ENCODE peak calls at places on chromosomes 6 and 20, in nine cellular contexts. U, E, R, S, D, M, H, Y and O are unnamed samples.

GRCh38 chr20:37007898-37008649 is 56.6 kb upstream of the SAMHD1 start:
- DNase-seq in E (no peak), R (peak), H (peak), S (no peak), U (no peak), Y (peak), M (no peak), D (no peak), O (peak)

GRCh38 chr6:167838207-167838748 is 11.6 kb downstream of the AFDN start:
- DNase-seq in M (no peak), D (no peak), U (no peak), S (no peak), R (no peak), H (no peak), Y (no peak), E (no peak), O (no peak)

GRCh38 chr20:29079769-29080690 is 2177.4 kb upstream of the DEFB115 start:
- DNase-seq in M (no peak), R (no peak), U (no peak), H (peak), Y (no peak), S (peak), E (peak), D (no peak), O (peak)

GRCh38 chr20:21520702-21521595 is 7.1 kb upstream of the NKX2-2 start:
- DNase-seq in D (no peak), R (no peak), S (no peak), Y (peak), H (peak), U (no peak), M (no peak), E (no peak), O (peak)

GRCh38 chr6:32082951-32083350 is 26.2 kb downstream of the TNXB start:
- DNase-seq in U (peak), D (peak), M (peak), S (no peak), Y (peak), H (peak), R (no peak), E (peak), O (peak)

GRCh38 chr6:116100419-116101297 is at the start of gene NT5DC1:
- DNase-seq in S (peak), E (peak), U (peak), R (peak), D (peak), H (peak), M (peak), Y (peak), O (peak)

GRCh38 chr6:6586671-6587526 is 1.6 kb upstream of the LY86 start:
- DNase-seq in E (no peak), R (no peak), M (no peak), Y (no peak), H (no peak), S (peak), U (no peak), D (no peak), O (no peak)

GRCh38 chr6:166471797-166472260 is 89.1 kb upstream of the MPC1 start:
- DNase-seq in Y (no peak), R (no peak), D (no peak), E (no peak), H (no peak), M (no peak), U (no peak), S (no peak), O (no peak)

GRCh38 chr6:151431336-151431735 is 20.6 kb downstream of the RMND1 start:
- DNase-seq in U (no peak), R (no peak), S (no peak), D (no peak), Y (no peak), H (peak), M (no peak), E (no peak), O (no peak)

GRCh38 chr6:7719364-7719763 is 6.5 kb upstream of the BMP6 start:
- DNase-seq in H (no peak), S (no peak), U (no peak), R (no peak), E (no peak), Y (no peak), D (no peak), M (no peak), O (no peak)

GRCh38 chr6:167588181-167588919 is 238.4 kb upstream of the AFDN start:
- DNase-seq in M (no peak), S (no peak), H (peak), R (no peak), D (no peak), E (no peak), U (peak), Y (no peak), O (no peak)

GRCh38 chr6:5706094-5707033 is 300.4 kb downstream of the NRN1 start:
- DNase-seq in E (no peak), R (no peak), Y (no peak), D (no peak), H (no peak), S (no peak), M (no peak), U (no peak), O (no peak)

GRCh38 chr20:56222201-56222600 is 26.3 kb upstream of the MC3R start:
- DNase-seq in E (no peak), S (no peak), Y (peak), H (no peak), M (no peak), U (no peak), R (no peak), D (no peak), O (peak)

GRCh38 chr20:45828589-45828988 is 1.5 kb upstream of the TNNC2 start:
- DNase-seq in S (no peak), H (no peak), U (no peak), E (no peak), M (no peak), R (peak), Y (no peak), D (no peak), O (no peak)

GRCh38 chr6:110518281-110518623 is 41.8 kb upstream of the SLC22A16 start:
- DNase-seq in U (no peak), E (no peak), S (no peak), Y (no peak), R (peak), H (peak), M (no peak), D (no peak), O (peak)

GRCh38 chr6:75135447-75135846 is 70.4 kb downstream of the COL12A1 start:
- DNase-seq in E (no peak), R (no peak), U (no peak), D (no peak), Y (no peak), H (no peak), S (no peak), M (no peak), O (no peak)

GRCh38 chr20:59936409-59936808 is 3.0 kb upstream of the SYCP2 start:
- DNase-seq in E (no peak), M (no peak), H (no peak), U (no peak), S (no peak), R (no peak), D (no peak), Y (no peak), O (no peak)

GRCh38 chr20:36372671-36373070 is 66.5 kb downstream of the DLGAP4 start:
- DNase-seq in H (no peak), R (no peak), S (no peak), M (no peak), E (no peak), U (no peak), Y (no peak), D (no peak), O (no peak)

GRCh38 chr6:148905111-148905870 is 158.5 kb downstream of the UST start:
- DNase-seq in R (no peak), E (no peak), D (no peak), Y (no peak), M (no peak), S (no peak), U (no peak), H (no peak), O (no peak)

GRCh38 chr6:31632279-31632946 is 11.9 kb downstream of the PRRC2A start:
- DNase-seq in Y (no peak), M (no peak), H (no peak), S (no peak), U (no peak), E (no peak), D (no peak), R (no peak), O (no peak)

GRCh38 chr6:80527552-80528052 is 421.1 kb downstream of the BCKDHB start:
- DNase-seq in S (no peak), E (no peak), R (no peak), U (no peak), H (no peak), M (no peak), Y (peak), D (no peak), O (peak)

GRCh38 chr6:29577544-29577943 is 7.4 kb upstream of the OR2H2 start:
- DNase-seq in Y (no peak), R (no peak), E (no peak), D (no peak), U (no peak), S (no peak), M (no peak), H (no peak), O (no peak)

GRCh38 chr20:64069614-64070243 is 6.7 kb downstream of the TCEA2 start:
- DNase-seq in S (no peak), D (no peak), M (no peak), R (peak), U (no peak), Y (no peak), E (no peak), H (peak), O (no peak)

GRCh38 chr20:47466704-47467459 is 34.8 kb upstream of the NCOA3 start:
- DNase-seq in D (no peak), S (no peak), Y (no peak), H (no peak), M (no peak), R (no peak), U (no peak), E (no peak), O (no peak)

GRCh38 chr6:87756858-87757257 is 54.8 kb upstream of the AKIRIN2 start:
- DNase-seq in M (no peak), H (peak), D (no peak), R (no peak), Y (peak), E (no peak), U (no peak), S (no peak), O (peak)

GRCh38 chr6:159693128-159693893 is at the start of gene SOD2:
- DNase-seq in H (peak), R (peak), U (peak), D (peak), Y (peak), E (peak), M (no peak), S (peak), O (peak)

GRCh38 chr6:170344631-170345576 is 38.3 kb downstream of the FAM120B start:
- DNase-seq in S (peak), M (no peak), E (no peak), U (no peak), Y (peak), D (no peak), H (peak), R (no peak), O (peak)

GRCh38 chr6:3612341-3613041 is 139.0 kb downstream of the PXDC1 start:
- DNase-seq in E (no peak), D (peak), M (no peak), H (peak), R (no peak), Y (peak), S (no peak), U (no peak), O (peak)

GRCh38 chr6:44631968-44632367 is 244.5 kb downstream of the CDC5L start:
- DNase-seq in U (no peak), R (no peak), Y (no peak), E (no peak), D (no peak), S (no peak), M (no peak), H (peak), O (no peak)

GRCh38 chr20:32457476-32457986 is 99.4 kb downstream of the ASXL1 start:
- DNase-seq in S (peak), U (peak), M (no peak), Y (peak), E (peak), H (peak), D (no peak), R (peak), O (peak)

GRCh38 chr20:19817017-19817416 is 59.0 kb downstream of the RIN2 start:
- DNase-seq in U (peak), H (peak), Y (peak), D (no peak), S (peak), E (peak), M (no peak), R (no peak), O (peak)

GRCh38 chr6:33927551-33927950 is 123.7 kb upstream of the MLN start:
- DNase-seq in H (peak), D (no peak), R (no peak), Y (peak), S (no peak), E (no peak), U (peak), M (no peak), O (peak)

GRCh38 chr20:44642203-44643153 is 9.0 kb downstream of the ADA start:
- DNase-seq in S (peak), E (peak), Y (peak), H (peak), U (peak), R (peak), D (no peak), M (no peak), O (peak)

GRCh38 chr6:56593801-56594318 is 48.8 kb downstream of the DST start:
- DNase-seq in E (no peak), H (peak), S (no peak), R (no peak), D (no peak), U (no peak), Y (no peak), M (no peak), O (peak)

GRCh38 chr6:161242779-161243693 is 30.8 kb downstream of the AGPAT4 start:
- DNase-seq in M (no peak), H (no peak), S (no peak), U (peak), Y (no peak), E (no peak), D (peak), R (no peak), O (peak)

GRCh38 chr20:24470782-24471582 is 1.6 kb downstream of the SYNDIG1 start:
- DNase-seq in Y (no peak), D (no peak), H (no peak), E (no peak), S (no peak), R (peak), U (peak), M (no peak), O (peak)

GRCh38 chr20:24465730-24466129 is 3.7 kb upstream of the SYNDIG1 start:
- DNase-seq in S (peak), U (peak), E (no peak), D (no peak), R (no peak), Y (no peak), M (no peak), H (peak), O (no peak)

GRCh38 chr20:24470031-24470781 is 777 bp downstream of the SYNDIG1 start:
- DNase-seq in M (no peak), E (no peak), U (peak), Y (no peak), S (no peak), R (peak), D (no peak), H (peak), O (peak)

GRCh38 chr20:24469116-24470030 is at the start of gene SYNDIG1:
- DNase-seq in R (peak), D (no peak), E (no peak), H (peak), Y (no peak), U (peak), M (no peak), S (peak), O (no peak)

DNA sequence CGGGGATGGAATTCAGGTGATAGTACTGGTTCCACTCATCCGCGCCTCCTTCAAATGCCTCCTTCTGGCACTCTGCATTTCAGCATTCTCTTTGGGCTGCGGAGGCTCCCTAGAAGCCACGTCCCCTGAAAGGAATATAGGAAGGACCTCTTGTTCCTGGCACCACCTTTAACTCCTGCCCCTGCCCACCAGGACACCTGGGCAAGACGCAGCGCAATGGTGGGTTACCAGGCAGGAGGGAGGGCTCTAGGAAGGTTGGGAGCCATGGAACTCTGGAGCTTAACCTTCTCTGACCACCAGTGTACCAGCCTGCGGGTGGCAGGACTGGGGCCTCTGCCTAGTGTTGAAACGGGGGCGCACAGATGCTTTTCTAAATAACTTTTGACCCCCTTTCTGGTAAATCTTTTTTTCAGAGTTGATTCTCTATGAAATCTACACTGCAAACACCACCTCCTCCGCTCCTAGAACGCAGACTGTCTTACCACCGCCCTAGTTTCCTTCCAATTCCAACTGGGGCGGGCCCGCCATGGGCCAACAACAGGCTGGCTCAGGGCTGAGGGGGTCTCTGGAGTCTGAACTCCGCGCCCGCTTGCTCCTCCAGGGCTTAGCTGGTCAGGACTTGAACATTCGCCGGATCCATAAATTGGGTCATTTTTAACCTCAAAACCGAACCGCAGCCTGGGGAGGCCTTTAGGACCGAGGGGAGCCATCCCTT is 871 bp upstream of the SYNDIG1 start:
- DNase-seq in Y (no peak), M (no peak), H (no peak), U (no peak), D (no peak), E (no peak), R (no peak), S (no peak), O (no peak)
- H3K4me3 ChIP-seq in Y (no peak), M (peak), H (peak), U (peak), D (peak), E (no peak), R (peak), S (peak), O (no peak)

GRCh38 chr20:16158090-16158975 is 414.9 kb downstream of the KIF16B start:
- DNase-seq in H (no peak), R (no peak), Y (no peak), M (no peak), U (no peak), E (no peak), D (no peak), S (no peak), O (no peak)

DNA sequence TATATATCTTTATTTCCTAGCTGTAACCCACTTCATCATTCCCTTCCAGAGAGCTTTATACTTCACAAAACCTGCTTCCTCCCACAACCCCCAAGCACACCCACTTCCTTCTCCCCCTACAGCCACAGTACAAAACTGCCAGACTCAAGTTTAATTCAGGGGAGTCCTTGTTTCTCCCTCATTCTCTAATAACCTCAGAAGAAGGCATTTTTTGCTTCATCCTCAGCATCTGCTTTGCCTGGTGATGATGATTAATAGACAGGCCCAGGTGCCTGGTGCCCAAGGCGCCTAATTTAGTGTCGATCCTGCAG is 414.3 kb downstream of the KIF16B start:
- DNase-seq in R (no peak), H (no peak), M (no peak), U (no peak), D (no peak), E (no peak), Y (no peak), S (no peak), O (no peak)
- TF ChIP-seq CTCF in R (no peak), H (no peak), M (no peak), U (no peak), D (no peak), E (no peak), Y (no peak), S (no peak), O (no peak)

DNA sequence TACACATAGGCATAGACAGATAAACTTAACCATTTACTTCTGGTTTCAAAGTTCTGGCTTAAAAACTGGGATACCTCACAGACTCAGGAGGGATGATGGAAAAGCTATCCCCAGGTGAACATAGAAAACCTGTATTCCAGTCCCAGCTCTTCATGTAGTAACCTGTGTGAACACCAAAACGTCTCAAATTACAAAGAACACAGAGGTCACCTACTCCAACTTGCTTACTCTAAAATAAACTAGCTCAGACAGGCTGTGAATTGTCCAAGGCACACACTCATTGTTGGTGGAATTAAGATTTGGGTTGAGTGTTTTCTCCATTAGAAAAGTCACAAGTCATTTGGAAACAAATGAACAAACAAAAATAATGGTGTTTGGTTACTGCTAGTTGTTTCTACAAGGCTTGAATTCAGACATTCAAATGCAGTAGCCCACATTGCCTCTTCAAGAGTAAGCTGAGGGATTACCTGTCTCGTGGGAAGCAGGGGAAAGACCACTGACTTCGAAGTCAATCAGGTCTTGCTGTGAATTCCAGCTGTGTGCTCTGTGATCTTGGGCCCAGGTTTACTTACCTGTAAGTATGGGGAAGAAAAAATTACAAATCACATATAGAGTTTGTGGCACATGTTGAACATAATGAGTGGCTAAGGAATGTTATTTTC is 48.2 kb upstream of the LRRC1 start:
- DNase-seq in E (no peak), M (no peak), U (no peak), D (no peak), H (no peak), Y (peak), R (no peak), S (no peak), O (peak)
- H3K4me3 ChIP-seq in E (no peak), M (no peak), U (no peak), D (no peak), H (no peak), Y (no peak), R (no peak), S (no peak), O (no peak)

GRCh38 chr20:17971571-17972013 is 2.8 kb downstream of the MGME1 start:
- DNase-seq in E (no peak), U (no peak), M (no peak), Y (no peak), H (peak), S (no peak), R (peak), D (no peak), O (no peak)
- TF ChIP-seq CTCF in E (no peak), U (no peak), M (no peak), Y (no peak), H (no peak), S (no peak), R (no peak), D (no peak), O (no peak)

GRCh38 chr20:2125474-2126112 is 24.0 kb downstream of the STK35 start:
- DNase-seq in E (no peak), U (no peak), M (no peak), S (no peak), R (no peak), D (no peak), H (no peak), Y (no peak), O (no peak)
- H3K4me3 ChIP-seq in E (no peak), U (no peak), M (no peak), S (no peak), R (no peak), D (no peak), H (no peak), Y (no peak), O (no peak)

GRCh38 chr6:37059344-37060194 is 54.1 kb downstream of the FGD2 start:
- DNase-seq in M (no peak), Y (peak), S (peak), D (no peak), U (peak), R (peak), H (peak), E (peak), O (peak)
- TF ChIP-seq CTCF in M (peak), Y (peak), S (peak), D (peak), U (peak), R (peak), H (peak), E (peak), O (peak)